ENCODE peak calls at places on chromosomes 5 and 9, in six cellular contexts. One of them, this sample, is unnamed.

GRCh38 chr9:124132671-124133147 is 121.1 kb downstream of the LHX2 start:
- DNase-seq in endothelial cell of umbilical vein: peak
- DNase-seq in psoas muscle: no peak
- DNase-seq in body of pancreas: no peak
- DNase-seq in progenitor cell of endocrine pancreas: no peak
- DNase-seq in HFFc6: no peak
- DNase-seq in this sample: no peak

GRCh38 chr9:119005162-119005561 is 364.1 kb downstream of the BRINP1 start:
- DNase-seq in psoas muscle: no peak
- DNase-seq in endothelial cell of umbilical vein: no peak
- DNase-seq in progenitor cell of endocrine pancreas: no peak
- DNase-seq in HFFc6: no peak
- DNase-seq in body of pancreas: no peak
- DNase-seq in this sample: no peak

GRCh38 chr5:68374770-68375518 is 159.4 kb downstream of the PIK3R1 start:
- DNase-seq in progenitor cell of endocrine pancreas: no peak
- DNase-seq in psoas muscle: no peak
- DNase-seq in body of pancreas: no peak
- DNase-seq in HFFc6: peak
- DNase-seq in endothelial cell of umbilical vein: no peak
- DNase-seq in this sample: no peak

GRCh38 chr5:176519810-176520720 is 17.1 kb downstream of the RNF44 start:
- DNase-seq in progenitor cell of endocrine pancreas: no peak
- DNase-seq in body of pancreas: no peak
- DNase-seq in HFFc6: no peak
- DNase-seq in psoas muscle: no peak
- DNase-seq in endothelial cell of umbilical vein: no peak
- DNase-seq in this sample: no peak

GRCh38 chr5:125411163-125412050 is 665.0 kb upstream of the ZNF608 start:
- DNase-seq in body of pancreas: peak
- DNase-seq in HFFc6: peak
- DNase-seq in endothelial cell of umbilical vein: no peak
- DNase-seq in progenitor cell of endocrine pancreas: no peak
- DNase-seq in psoas muscle: no peak
- DNase-seq in this sample: no peak

GRCh38 chr5:163755505-163755904 is 250.1 kb downstream of the MAT2B start:
- DNase-seq in HFFc6: no peak
- DNase-seq in psoas muscle: no peak
- DNase-seq in progenitor cell of endocrine pancreas: no peak
- DNase-seq in body of pancreas: no peak
- DNase-seq in endothelial cell of umbilical vein: no peak
- DNase-seq in this sample: no peak

GRCh38 chr9:137312852-137313325 is 10.8 kb upstream of the NRARP start:
- DNase-seq in endothelial cell of umbilical vein: no peak
- DNase-seq in progenitor cell of endocrine pancreas: no peak
- DNase-seq in HFFc6: no peak
- DNase-seq in psoas muscle: no peak
- DNase-seq in body of pancreas: peak
- DNase-seq in this sample: no peak

GRCh38 chr5:102483736-102484135 is 15.1 kb downstream of the SLCO6A1 start:
- DNase-seq in HFFc6: no peak
- DNase-seq in endothelial cell of umbilical vein: no peak
- DNase-seq in psoas muscle: no peak
- DNase-seq in progenitor cell of endocrine pancreas: no peak
- DNase-seq in body of pancreas: no peak
- DNase-seq in this sample: no peak

GRCh38 chr5:14870347-14871083 is 1.1 kb downstream of the ANKH start:
- DNase-seq in progenitor cell of endocrine pancreas: no peak
- DNase-seq in HFFc6: no peak
- DNase-seq in body of pancreas: no peak
- DNase-seq in psoas muscle: peak
- DNase-seq in endothelial cell of umbilical vein: peak
- DNase-seq in this sample: no peak

GRCh38 chr9:655875-656274 is 185.6 kb upstream of the DMRT1 start:
- DNase-seq in endothelial cell of umbilical vein: no peak
- DNase-seq in body of pancreas: peak
- DNase-seq in progenitor cell of endocrine pancreas: no peak
- DNase-seq in HFFc6: no peak
- DNase-seq in psoas muscle: peak
- DNase-seq in this sample: no peak

GRCh38 chr9:133048595-133048994 is 13.2 kb upstream of the CEL start:
- DNase-seq in progenitor cell of endocrine pancreas: no peak
- DNase-seq in body of pancreas: peak
- DNase-seq in endothelial cell of umbilical vein: peak
- DNase-seq in HFFc6: peak
- DNase-seq in psoas muscle: no peak
- DNase-seq in this sample: no peak

GRCh38 chr5:150353395-150353675 is 4.2 kb upstream of the TCOF1 start:
- DNase-seq in progenitor cell of endocrine pancreas: no peak
- DNase-seq in endothelial cell of umbilical vein: no peak
- DNase-seq in HFFc6: no peak
- DNase-seq in psoas muscle: no peak
- DNase-seq in body of pancreas: no peak
- DNase-seq in this sample: no peak

DNA sequence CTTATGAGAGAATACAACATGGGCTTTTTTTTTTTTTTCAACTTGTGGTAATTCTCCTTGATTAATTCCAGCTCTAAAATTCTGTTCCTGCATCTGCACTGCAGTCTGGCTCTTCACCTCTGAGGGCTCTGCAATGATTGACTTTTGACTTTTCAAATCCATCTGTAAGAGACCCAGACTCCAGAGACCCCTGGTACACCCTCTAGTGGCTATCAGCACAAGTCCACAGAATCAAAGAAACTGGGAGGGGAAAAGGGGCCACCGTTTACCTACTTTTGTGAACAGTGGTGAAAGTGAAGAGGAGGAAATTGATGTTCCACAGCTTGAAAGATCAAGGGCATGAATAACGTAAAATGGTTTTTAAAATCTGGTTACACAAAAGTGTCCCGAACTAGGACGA is 151.6 kb downstream of the SLIT3 start:
- DNase-seq in HFFc6: no peak
- DNase-seq in body of pancreas: no peak
- DNase-seq in psoas muscle: no peak
- DNase-seq in endothelial cell of umbilical vein: no peak
- DNase-seq in progenitor cell of endocrine pancreas: no peak
- DNase-seq in this sample: no peak
- TF ChIP-seq CTCF in HFFc6: peak
- TF ChIP-seq CTCF in body of pancreas: no peak
- TF ChIP-seq CTCF in psoas muscle: no peak
- TF ChIP-seq CTCF in endothelial cell of umbilical vein: no peak
- TF ChIP-seq CTCF in progenitor cell of endocrine pancreas: peak
- TF ChIP-seq CTCF in this sample: peak

GRCh38 chr9:18610956-18611355 is 137.0 kb downstream of the ADAMTSL1 start:
- DNase-seq in progenitor cell of endocrine pancreas: no peak
- DNase-seq in body of pancreas: no peak
- DNase-seq in psoas muscle: no peak
- DNase-seq in endothelial cell of umbilical vein: no peak
- DNase-seq in HFFc6: no peak
- DNase-seq in this sample: no peak

GRCh38 chr9:18614651-18615050 is 140.7 kb downstream of the ADAMTSL1 start:
- DNase-seq in psoas muscle: no peak
- DNase-seq in progenitor cell of endocrine pancreas: no peak
- DNase-seq in endothelial cell of umbilical vein: no peak
- DNase-seq in HFFc6: no peak
- DNase-seq in body of pancreas: no peak
- DNase-seq in this sample: no peak

GRCh38 chr9:18608371-18608770 is 134.4 kb downstream of the ADAMTSL1 start:
- DNase-seq in body of pancreas: no peak
- DNase-seq in endothelial cell of umbilical vein: no peak
- DNase-seq in HFFc6: no peak
- DNase-seq in progenitor cell of endocrine pancreas: no peak
- DNase-seq in psoas muscle: no peak
- DNase-seq in this sample: no peak

GRCh38 chr9:18614116-18614515 is 140.2 kb downstream of the ADAMTSL1 start:
- DNase-seq in psoas muscle: no peak
- DNase-seq in body of pancreas: no peak
- DNase-seq in progenitor cell of endocrine pancreas: no peak
- DNase-seq in HFFc6: no peak
- DNase-seq in endothelial cell of umbilical vein: no peak
- DNase-seq in this sample: no peak

DNA sequence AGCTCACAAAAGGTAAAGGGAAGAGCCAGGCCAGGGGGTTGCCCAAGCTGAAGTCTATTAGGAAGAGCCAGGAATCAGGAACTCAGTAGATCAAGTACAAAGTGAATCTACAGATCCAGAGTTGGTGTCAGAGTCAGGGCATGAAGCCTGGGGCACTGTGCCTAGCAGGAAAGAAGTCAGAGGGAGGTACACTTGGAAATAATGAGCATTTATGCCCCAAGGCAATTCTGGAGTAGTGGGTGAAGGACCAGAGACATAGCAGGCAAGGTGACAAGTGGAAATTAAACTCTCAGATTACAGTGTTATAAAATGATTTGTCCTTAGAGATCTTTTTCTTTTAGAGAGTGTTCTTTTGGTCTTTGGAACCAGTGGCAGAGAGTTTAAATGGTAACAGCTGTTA is 138.0 kb downstream of the ADAMTSL1 start:
- DNase-seq in progenitor cell of endocrine pancreas: no peak
- DNase-seq in psoas muscle: no peak
- DNase-seq in endothelial cell of umbilical vein: no peak
- DNase-seq in body of pancreas: no peak
- DNase-seq in HFFc6: no peak
- DNase-seq in this sample: no peak
- TF ChIP-seq CTCF in progenitor cell of endocrine pancreas: no peak
- TF ChIP-seq CTCF in psoas muscle: no peak
- TF ChIP-seq CTCF in endothelial cell of umbilical vein: no peak
- TF ChIP-seq CTCF in body of pancreas: no peak
- TF ChIP-seq CTCF in HFFc6: no peak
- TF ChIP-seq CTCF in this sample: no peak

GRCh38 chr5:141995656-141996055 is 17.2 kb downstream of the GNPDA1 start:
- DNase-seq in psoas muscle: no peak
- DNase-seq in body of pancreas: no peak
- DNase-seq in progenitor cell of endocrine pancreas: no peak
- DNase-seq in HFFc6: no peak
- DNase-seq in endothelial cell of umbilical vein: no peak
- DNase-seq in this sample: no peak

GRCh38 chr5:141997358-141998006 is 15.3 kb downstream of the GNPDA1 start:
- DNase-seq in endothelial cell of umbilical vein: no peak
- DNase-seq in HFFc6: no peak
- DNase-seq in body of pancreas: no peak
- DNase-seq in progenitor cell of endocrine pancreas: no peak
- DNase-seq in psoas muscle: no peak
- DNase-seq in this sample: no peak

GRCh38 chr5:142000176-142000575 is 12.7 kb downstream of the GNPDA1 start:
- DNase-seq in HFFc6: no peak
- DNase-seq in endothelial cell of umbilical vein: no peak
- DNase-seq in psoas muscle: no peak
- DNase-seq in body of pancreas: no peak
- DNase-seq in progenitor cell of endocrine pancreas: no peak
- DNase-seq in this sample: no peak

GRCh38 chr5:142003266-142003800 is 9.5 kb downstream of the GNPDA1 start:
- DNase-seq in progenitor cell of endocrine pancreas: no peak
- DNase-seq in HFFc6: no peak
- DNase-seq in endothelial cell of umbilical vein: no peak
- DNase-seq in psoas muscle: no peak
- DNase-seq in body of pancreas: no peak
- DNase-seq in this sample: no peak

GRCh38 chr5:142000709-142001484 is 11.9 kb downstream of the GNPDA1 start:
- DNase-seq in endothelial cell of umbilical vein: peak
- DNase-seq in progenitor cell of endocrine pancreas: no peak
- DNase-seq in body of pancreas: no peak
- DNase-seq in psoas muscle: no peak
- DNase-seq in HFFc6: no peak
- DNase-seq in this sample: no peak
- TF ChIP-seq CTCF in endothelial cell of umbilical vein: peak
- TF ChIP-seq CTCF in progenitor cell of endocrine pancreas: peak
- TF ChIP-seq CTCF in body of pancreas: no peak
- TF ChIP-seq CTCF in psoas muscle: peak
- TF ChIP-seq CTCF in HFFc6: peak
- TF ChIP-seq CTCF in this sample: peak

GRCh38 chr5:155594270-155594669 is 580.7 kb downstream of the KIF4B start:
- DNase-seq in progenitor cell of endocrine pancreas: no peak
- DNase-seq in HFFc6: no peak
- DNase-seq in body of pancreas: no peak
- DNase-seq in psoas muscle: no peak
- DNase-seq in endothelial cell of umbilical vein: no peak
- DNase-seq in this sample: no peak
- TF ChIP-seq CTCF in progenitor cell of endocrine pancreas: no peak
- TF ChIP-seq CTCF in HFFc6: no peak
- TF ChIP-seq CTCF in body of pancreas: no peak
- TF ChIP-seq CTCF in psoas muscle: no peak
- TF ChIP-seq CTCF in endothelial cell of umbilical vein: no peak
- TF ChIP-seq CTCF in this sample: no peak

DNA sequence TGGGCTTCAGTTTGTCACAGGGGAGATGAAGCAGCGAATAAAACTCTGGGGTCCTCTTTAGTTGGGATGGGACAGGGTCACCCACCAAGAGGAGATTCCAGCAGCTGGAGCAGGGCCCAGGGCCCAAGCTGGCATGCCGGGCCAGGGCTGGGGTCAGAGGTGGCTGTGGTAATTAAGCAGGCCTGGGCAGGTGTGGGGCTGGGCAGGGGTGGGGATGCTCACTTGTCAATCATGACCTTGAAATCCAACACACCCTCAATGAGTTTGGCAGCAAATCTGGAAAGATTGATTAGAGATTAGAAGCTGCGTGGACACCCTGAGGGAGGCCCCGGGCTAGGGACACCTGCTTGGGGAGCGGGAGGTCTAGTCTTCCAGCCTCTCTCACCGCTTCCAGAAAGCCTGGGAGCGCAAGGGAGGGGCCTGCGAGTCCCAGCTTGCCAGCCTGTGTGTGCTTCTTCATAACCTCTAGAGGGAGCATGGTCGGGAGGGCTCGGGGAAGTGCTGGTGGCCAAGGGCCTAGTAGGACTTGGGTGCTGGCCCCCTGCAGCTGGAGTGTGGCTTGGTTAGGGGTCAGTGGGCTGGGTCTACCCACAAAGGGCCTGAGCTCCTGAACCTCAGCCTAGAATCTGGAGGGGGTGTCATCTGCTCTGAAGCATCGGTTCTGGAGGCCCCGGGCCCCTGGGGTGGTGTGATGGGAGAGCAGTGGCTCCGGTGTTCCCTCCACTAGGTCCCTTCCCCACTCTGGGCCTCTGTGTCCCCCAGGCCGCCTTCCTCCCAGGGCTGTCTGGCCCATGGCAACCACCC is 7.6 kb downstream of the CRAT start:
- DNase-seq in endothelial cell of umbilical vein: peak
- DNase-seq in HFFc6: peak
- DNase-seq in psoas muscle: peak
- DNase-seq in progenitor cell of endocrine pancreas: no peak
- DNase-seq in body of pancreas: peak
- DNase-seq in this sample: no peak
- TF ChIP-seq CTCF in endothelial cell of umbilical vein: peak
- TF ChIP-seq CTCF in HFFc6: peak
- TF ChIP-seq CTCF in psoas muscle: peak
- TF ChIP-seq CTCF in progenitor cell of endocrine pancreas: peak
- TF ChIP-seq CTCF in body of pancreas: peak
- TF ChIP-seq CTCF in this sample: peak

This sample was measured in AG09319.